ENCODE peak calls at places on chromosome 19, in six cellular contexts. R, H, D, B, T and G are unnamed samples.

GRCh38 chr19:4267101-4267900 is 11.8 kb upstream of the SHD start:
- DNase-seq in H (peak; percentile 78), T (peak; percentile 42), R (peak; percentile 54), D (peak; percentile 72), B (peak; percentile 37), G (peak; percentile 81)

GRCh38 chr19:5354403-5354802 is 13.8 kb upstream of the PTPRS start:
- DNase-seq in T (no peak), B (no peak), R (no peak), D (peak; percentile 34), H (peak; percentile 53), G (no peak)

GRCh38 chr19:55497777-55498176 is 9.5 kb downstream of the SSC5D start:
- DNase-seq in H (no peak), R (no peak), T (no peak), D (no peak), B (no peak), G (no peak)

GRCh38 chr19:47832723-47833122 is 11.0 kb downstream of the CRX start:
- DNase-seq in D (no peak), R (no peak), T (no peak), H (no peak), B (no peak), G (no peak)

GRCh38 chr19:41616785-41617621 is 9.9 kb downstream of the CEACAM4 start:
- DNase-seq in T (no peak), H (no peak), R (no peak), B (no peak), D (peak; percentile 9), G (no peak)

GRCh38 chr19:15122331-15123030 is 15.3 kb downstream of the SYDE1 start:
- DNase-seq in B (no peak), R (no peak), H (no peak), T (no peak), D (no peak), G (no peak)

GRCh38 chr19:10142701-10143375 is 23.1 kb upstream of the EIF3G start:
- DNase-seq in B (peak; percentile 19), T (no peak), D (no peak), R (peak; percentile 60), H (no peak), G (peak; percentile 7)

GRCh38 chr19:48302600-48302959 is 22.8 kb upstream of the EMP3 start:
- DNase-seq in B (no peak), T (no peak), H (no peak), R (no peak), D (no peak), G (no peak)

GRCh38 chr19:34336781-34337271 is 28.2 kb upstream of the GPI start:
- DNase-seq in D (no peak), R (no peak), T (no peak), B (no peak), H (peak; percentile 65), G (no peak)

GRCh38 chr19:50489461-50490011 is 12.9 kb upstream of the GARIN5A start:
- DNase-seq in B (no peak), R (no peak), D (no peak), H (no peak), T (no peak), G (no peak)

GRCh38 chr19:54114340-54114826 is 1.1 kb downstream of the TFPT start:
- DNase-seq in H (peak; percentile 67), T (no peak), R (peak; percentile 35), B (no peak), D (no peak), G (no peak)

GRCh38 chr19:3761382-3762129 is at the start of gene APBA3:
- DNase-seq in T (peak; percentile 92), H (peak; percentile 97), B (peak; percentile 88), R (peak; percentile 91), D (peak; percentile 86), G (peak; percentile 90)

GRCh38 chr19:34985249-34986022 is 14.7 kb upstream of the GRAMD1A start:
- DNase-seq in H (no peak), D (no peak), B (no peak), R (no peak), T (peak; percentile 65), G (no peak)

GRCh38 chr19:3573162-3573857 is 566 bp downstream of the HMG20B start:
- DNase-seq in B (no peak), T (no peak), H (no peak), D (no peak), R (no peak), G (no peak)

GRCh38 chr19:17947815-17948473 is 15.1 kb downstream of the CCDC124 start:
- DNase-seq in H (peak; percentile 99), T (peak; percentile 91), R (peak; percentile 90), D (peak; percentile 85), B (peak; percentile 88), G (peak; percentile 96)

GRCh38 chr19:17949956-17950309 is 17.0 kb upstream of the KCNN1 start:
- DNase-seq in T (no peak), R (no peak), B (no peak), H (no peak), D (no peak), G (no peak)

GRCh38 chr19:17948474-17948966 is 15.7 kb downstream of the CCDC124 start:
- DNase-seq in D (no peak), H (no peak), T (no peak), R (no peak), B (no peak), G (no peak)

GRCh38 chr19:17948967-17949930 is 16.4 kb downstream of the CCDC124 start:
- DNase-seq in D (no peak), H (no peak), R (no peak), T (no peak), B (no peak), G (no peak)

DNA sequence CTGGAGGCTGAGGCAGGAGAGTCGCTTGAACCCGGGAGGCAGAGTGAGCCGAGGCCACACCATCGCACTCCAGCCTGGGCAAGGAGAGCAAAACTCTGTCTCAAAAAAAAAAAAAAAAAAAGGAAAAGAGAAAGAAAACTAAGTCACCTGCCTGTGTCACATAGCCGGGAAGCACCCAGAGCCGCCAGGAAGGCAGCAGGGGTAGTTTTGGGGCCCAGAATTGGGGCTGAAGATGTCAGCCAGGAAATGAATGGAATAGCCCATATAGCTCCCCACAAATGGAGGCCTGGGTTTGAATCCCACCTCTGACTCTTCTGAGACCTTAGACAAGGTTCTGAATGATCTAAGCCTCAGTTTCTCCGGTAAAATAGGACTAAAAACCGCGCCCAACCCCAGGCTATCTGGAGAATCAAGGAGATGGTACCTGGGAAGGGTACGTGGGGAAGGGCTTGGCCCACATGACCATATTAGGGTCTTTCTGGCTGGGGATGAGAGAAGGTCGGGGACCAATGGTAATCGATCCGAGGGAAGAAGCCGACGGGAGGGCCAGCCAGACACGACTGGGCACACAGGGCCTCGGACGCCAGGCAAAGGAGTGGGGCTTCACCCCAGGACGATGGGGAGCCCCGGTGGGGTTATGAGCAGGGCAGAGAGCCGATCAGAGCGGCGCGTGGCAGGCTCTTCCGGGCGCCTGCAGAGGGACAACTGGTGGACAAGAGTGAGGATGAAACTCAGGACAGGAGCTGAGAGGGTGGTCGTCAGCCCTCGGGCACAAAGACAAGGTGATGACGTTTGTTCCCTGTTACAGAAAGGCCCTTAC is 14.4 kb downstream of the CCDC124 start:
- DNase-seq in H (peak; percentile 73), T (no peak), B (no peak), R (no peak), D (peak; percentile 13), G (no peak)
- TF ChIP-seq CTCF in H (no peak), T (peak; percentile 30), B (no peak), R (no peak), D (no peak), G (no peak)

GRCh38 chr19:6413291-6413690 is 11.3 kb downstream of the KHSRP start:
- DNase-seq in D (no peak), R (no peak), T (no peak), H (no peak), B (no peak), G (peak; percentile 8)
- TF ChIP-seq CTCF in D (no peak), R (no peak), T (no peak), H (no peak), B (no peak), G (no peak)

DNA sequence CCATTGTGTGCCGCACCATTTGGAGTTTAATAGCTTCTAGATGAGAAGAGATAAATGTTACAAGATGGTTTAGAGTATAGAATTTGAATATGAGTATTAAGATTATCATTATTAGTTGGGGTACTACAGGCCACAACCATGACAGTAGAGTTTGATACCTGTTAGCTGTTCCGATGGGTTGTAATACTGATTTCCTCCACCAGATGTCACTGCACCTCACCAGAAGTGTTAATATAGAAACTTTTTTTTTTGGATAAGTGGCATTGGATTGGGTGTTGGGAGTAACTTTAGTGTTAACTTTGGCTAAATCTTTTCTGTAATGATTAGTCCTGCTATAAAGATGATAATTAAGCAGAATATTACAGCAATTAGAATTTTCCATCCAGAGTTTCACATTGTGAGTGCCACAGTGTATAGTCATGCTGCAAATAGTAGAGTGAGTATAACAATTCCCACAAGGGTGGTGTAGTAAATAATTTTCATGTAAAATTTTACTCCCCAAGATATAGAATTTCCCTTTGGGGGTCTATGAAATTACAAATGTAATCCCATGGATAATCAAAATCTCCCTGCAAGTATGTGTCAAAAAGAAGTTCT is 56.3 kb downstream of the PSG3 start:
- DNase-seq in D (peak; percentile 5), H (peak; percentile 16), T (no peak), B (no peak), R (no peak), G (no peak)
- TF ChIP-seq CTCF in D (peak; percentile 40), H (peak; percentile 23), T (peak; percentile 63), B (peak; percentile 79), R (peak; percentile 63), G (peak; percentile 14)

DNA sequence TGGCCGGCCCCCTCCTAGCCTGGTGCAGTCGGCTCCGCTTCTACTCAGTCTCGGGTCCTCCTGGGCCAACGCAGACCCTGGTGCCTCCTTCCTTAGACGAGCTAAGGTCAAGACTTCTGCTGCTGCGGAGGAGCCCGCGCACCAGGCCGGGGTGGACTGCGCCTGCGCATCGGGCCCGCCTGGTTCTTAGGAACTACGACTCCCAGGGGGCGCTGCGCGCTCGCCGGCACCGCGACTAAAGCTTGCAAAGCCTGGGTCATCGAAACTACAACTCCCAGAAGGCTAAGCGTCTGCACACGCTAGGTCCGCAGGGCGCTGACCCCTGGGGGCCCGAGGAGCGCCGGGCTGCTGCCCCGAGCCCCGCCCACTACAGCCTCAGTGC is at the start of gene ZNF835:
- DNase-seq in D (no peak), R (peak; percentile 78), B (peak; percentile 46), H (peak; percentile 31), T (peak; percentile 97), G (peak; percentile 86)
- TF ChIP-seq CTCF in D (no peak), R (no peak), B (no peak), H (no peak), T (peak; percentile 36), G (no peak)

DNA sequence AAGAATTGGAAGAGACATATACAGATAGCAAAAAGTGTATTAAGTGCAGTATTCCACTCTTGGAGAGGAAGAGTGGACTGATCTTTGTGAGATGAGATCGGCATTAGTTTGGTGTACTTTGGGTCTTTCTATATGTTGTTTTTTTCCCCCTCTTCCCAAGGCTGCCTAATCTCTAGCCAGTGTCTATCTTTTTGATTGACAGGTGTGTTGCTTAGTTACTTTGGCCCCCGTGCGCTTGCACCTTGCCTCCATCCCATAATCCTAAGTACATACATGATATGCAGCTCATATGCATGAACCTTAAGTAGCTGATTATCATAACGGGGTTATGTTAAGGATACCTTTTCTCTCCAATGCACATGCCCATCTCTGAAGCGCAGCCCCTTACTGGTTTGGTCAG is 4.3 kb upstream of the SLC7A10 start:
- DNase-seq in B (no peak), H (no peak), T (no peak), D (no peak), R (no peak), G (no peak)
- TF ChIP-seq CTCF in B (no peak), H (no peak), T (no peak), D (no peak), R (no peak), G (no peak)